ENCODE peak calls at places on chromosomes 4 and X, in nine cellular contexts. B is K562, O is OCI-LY7, W is MM.1S, L is AG04450, V is pancreas, M is lower lobe of right lung, X is right atrium auricular region, Q is aorta. S is an unnamed sample.

GRCh38 chr4:139589619-139590018 is 33.6 kb upstream of the SETD7 start:
- DNase-seq in B (no peak), O (no peak), W (no peak), L (no peak), V (no peak), M (no peak), X (peak; percentile 79), Q (no peak), S (no peak)

GRCh38 chrX:44352739-44353138 is 9.3 kb upstream of the EFHC2 start:
- DNase-seq in B (no peak), O (no peak), W (no peak), L (no peak), V (no peak), M (no peak), X (no peak), Q (no peak), S (no peak)

GRCh38 chr4:16894406-16894805 is 4.0 kb downstream of the LDB2 start:
- DNase-seq in B (no peak), O (no peak), W (no peak), L (no peak), V (no peak), M (no peak), X (no peak), Q (no peak), S (no peak)

GRCh38 chr4:76212301-76212700 is 1.3 kb downstream of the SCARB2 start:
- DNase-seq in B (no peak), O (no peak), W (no peak), L (no peak), V (no peak), M (no peak), X (no peak), Q (no peak), S (no peak)

GRCh38 chrX:8808661-8809060 is 7.5 kb upstream of the FAM9A start:
- DNase-seq in B (no peak), O (no peak), W (no peak), L (no peak), V (no peak), M (no peak), X (no peak), Q (no peak), S (no peak)

GRCh38 chr4:63556332-63556731 is 852.9 kb downstream of the TECRL start:
- DNase-seq in B (no peak), O (no peak), W (no peak), L (no peak), V (no peak), M (no peak), X (no peak), Q (no peak), S (no peak)

GRCh38 chrX:139766545-139766983 is 58.6 kb upstream of the MCF2 start:
- DNase-seq in B (no peak), O (no peak), W (no peak), L (no peak), V (no peak), M (no peak), X (no peak), Q (no peak), S (no peak)

GRCh38 chr4:11954093-11954492 is 525.4 kb upstream of the HS3ST1 start:
- DNase-seq in B (peak; percentile 8), O (peak; percentile 4), W (peak; percentile 14), L (no peak), V (no peak), M (no peak), X (no peak), Q (no peak), S (no peak)

GRCh38 chr4:61246003-61246402 is 45.9 kb downstream of the ADGRL3 start:
- DNase-seq in B (no peak), O (no peak), W (no peak), L (no peak), V (no peak), M (no peak), X (no peak), Q (no peak), S (no peak)

GRCh38 chr4:15373363-15373762 is 54.5 kb upstream of the C1QTNF7 start:
- DNase-seq in B (no peak), O (no peak), W (no peak), L (no peak), V (no peak), M (no peak), X (no peak), Q (no peak), S (no peak)

DNA sequence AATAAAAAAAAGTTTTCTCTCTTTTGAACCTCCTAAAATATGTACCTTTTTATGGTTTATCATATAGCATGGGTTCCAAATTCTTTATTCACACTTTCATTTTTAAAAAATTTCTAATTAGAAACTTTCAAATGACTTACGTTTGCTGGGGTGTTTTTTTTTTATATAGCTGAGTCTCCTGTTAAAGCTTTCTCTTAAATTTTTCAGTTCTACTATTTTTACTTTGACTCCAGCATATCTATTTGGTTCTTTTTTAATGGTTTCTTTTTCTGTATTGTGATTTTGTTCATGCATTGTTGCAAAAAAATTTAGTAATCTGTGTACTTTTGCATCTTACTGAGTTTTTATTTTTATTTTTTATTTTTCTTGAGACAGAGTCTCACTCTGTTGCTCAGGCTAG is 22.3 kb downstream of the ZNF718 start:
- DNase-seq in B (no peak), O (no peak), W (no peak), L (no peak), V (no peak), M (no peak), X (no peak), Q (no peak), S (no peak)
- H3K9me3 ChIP-seq in B (peaks cover 3% of the 10 kb centered on the region), O (peaks cover 75% of the 10 kb centered on the region), W (peaks cover 3% of the 10 kb centered on the region), L (peaks cover 41% of the 10 kb centered on the region), V (peaks cover 12% of the 10 kb centered on the region), M (peaks cover 99% of the 10 kb centered on the region), X (peaks cover 100% of the 10 kb centered on the region), Q (peaks cover 24% of the 10 kb centered on the region), S (peaks cover 14% of the 10 kb centered on the region)

DNA sequence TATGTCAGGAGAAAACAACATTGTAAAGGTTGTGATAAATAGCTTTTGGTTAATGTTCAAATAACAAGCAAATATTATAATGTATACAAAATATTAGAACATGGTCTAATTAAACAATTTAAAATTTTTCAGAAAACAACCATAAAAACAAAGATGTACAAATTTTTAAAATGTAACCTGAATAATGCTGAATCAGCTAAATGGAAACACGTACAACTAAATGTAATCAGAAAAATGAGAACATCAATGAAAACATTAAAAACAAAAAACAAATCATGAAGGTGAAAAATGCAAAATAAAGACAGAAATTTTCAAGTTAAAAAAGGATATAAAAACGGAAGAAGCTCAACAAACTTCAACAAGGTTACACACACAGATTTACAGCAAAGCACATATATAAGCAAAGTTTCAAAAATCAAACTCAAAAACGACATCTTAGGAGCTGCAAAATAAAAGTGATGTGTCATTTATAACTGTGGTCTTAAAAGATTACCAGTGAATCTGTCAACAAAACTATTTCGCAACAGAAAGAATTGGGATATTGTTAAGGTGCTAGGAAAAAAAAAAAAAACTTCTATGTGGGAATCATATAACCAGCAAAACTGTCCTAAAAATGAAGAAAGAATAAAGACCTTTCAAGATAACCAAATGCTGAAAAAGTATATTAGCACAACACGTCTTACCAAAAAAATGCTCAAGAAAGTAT is 31.8 kb downstream of the ZNF732 start:
- DNase-seq in B (no peak), O (no peak), W (no peak), L (no peak), V (no peak), M (no peak), X (no peak), Q (no peak), S (no peak)
- H3K9me3 ChIP-seq in B (peaks cover 3% of the 10 kb centered on the region), O (peaks cover 83% of the 10 kb centered on the region), W (no peaks in the 10 kb centered on the region), L (peaks cover 9% of the 10 kb centered on the region), V (no peaks in the 10 kb centered on the region), M (peaks cover 94% of the 10 kb centered on the region), X (peaks cover 99% of the 10 kb centered on the region), Q (peaks cover under 1% of the 10 kb centered on the region), S (peaks cover 8% of the 10 kb centered on the region)

GRCh38 chr4:30434656-30435055 is 285.5 kb upstream of the PCDH7 start:
- DNase-seq in B (no peak), O (no peak), W (no peak), L (no peak), V (no peak), M (no peak), X (no peak), Q (no peak), S (no peak)

DNA sequence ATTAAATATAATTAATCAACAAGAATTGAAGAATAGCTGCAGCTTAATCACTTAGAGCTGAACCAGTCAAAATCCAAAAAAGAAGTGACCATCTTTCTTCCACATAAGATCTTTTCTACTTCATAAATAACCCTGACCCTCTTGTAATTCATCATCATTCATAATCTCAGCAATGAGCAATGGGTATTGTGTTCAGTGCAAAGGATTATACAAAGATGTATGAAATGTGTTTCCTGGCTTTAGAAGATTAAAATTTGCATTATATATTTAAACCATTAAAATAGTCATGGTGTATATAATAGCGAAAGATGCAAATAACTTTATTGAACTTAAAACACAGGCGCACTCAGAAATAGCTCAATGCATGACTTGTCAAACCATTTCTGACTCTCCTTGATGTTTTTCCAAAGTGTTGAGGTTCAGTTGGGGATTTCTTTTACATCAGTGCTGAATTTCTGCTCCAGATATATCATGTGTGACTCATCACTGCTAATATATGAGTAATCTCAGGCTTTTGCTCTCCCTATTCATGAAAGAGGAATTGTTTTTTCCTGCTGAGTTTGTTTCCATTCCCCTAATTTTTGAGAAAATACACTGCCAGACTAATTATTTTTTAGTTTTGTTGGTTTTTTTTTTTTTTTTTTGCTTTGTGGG is 290.2 kb upstream of the PCDH7 start:
- DNase-seq in B (no peak), O (no peak), W (no peak), L (peak; percentile 15), V (no peak), M (no peak), X (no peak), Q (no peak), S (no peak)
- H3K9me3 ChIP-seq in B (peaks cover 2% of the 10 kb centered on the region), O (no peaks in the 10 kb centered on the region), W (no peaks in the 10 kb centered on the region), L (no peaks in the 10 kb centered on the region), V (no peaks in the 10 kb centered on the region), M (no peaks in the 10 kb centered on the region), X (no peaks in the 10 kb centered on the region), Q (no peaks in the 10 kb centered on the region), S (no peaks in the 10 kb centered on the region)

GRCh38 chr4:71860643-71861042 is 76.8 kb upstream of the GC start:
- DNase-seq in B (no peak), O (peak; percentile 39), W (no peak), L (no peak), V (no peak), M (no peak), X (no peak), Q (no peak), S (peak; percentile 9)

GRCh38 chr4:71864380-71864779 is 80.5 kb upstream of the GC start:
- DNase-seq in B (no peak), O (no peak), W (no peak), L (no peak), V (no peak), M (no peak), X (no peak), Q (no peak), S (no peak)

GRCh38 chr4:71866212-71866885 is 82.5 kb upstream of the GC start:
- DNase-seq in B (no peak), O (no peak), W (no peak), L (no peak), V (no peak), M (no peak), X (no peak), Q (no peak), S (no peak)

GRCh38 chr4:71863457-71863856 is 79.6 kb upstream of the GC start:
- DNase-seq in B (no peak), O (no peak), W (no peak), L (no peak), V (no peak), M (no peak), X (no peak), Q (no peak), S (no peak)

GRCh38 chr4:71862315-71862714 is 78.4 kb upstream of the GC start:
- DNase-seq in B (no peak), O (no peak), W (no peak), L (no peak), V (no peak), M (no peak), X (no peak), Q (no peak), S (no peak)
- H3K9me3 ChIP-seq in B (peaks cover 21% of the 10 kb centered on the region), O (peaks cover 12% of the 10 kb centered on the region), W (no peaks in the 10 kb centered on the region), L (peaks cover 11% of the 10 kb centered on the region), V (no peaks in the 10 kb centered on the region), M (peaks cover 27% of the 10 kb centered on the region), X (peaks cover 30% of the 10 kb centered on the region), Q (peaks cover 2% of the 10 kb centered on the region), S (peaks cover 3% of the 10 kb centered on the region)

GRCh38 chr4:104475652-104476051 is 19.0 kb downstream of the CXXC4 start:
- DNase-seq in B (no peak), O (no peak), W (no peak), L (no peak), V (no peak), M (no peak), X (no peak), Q (no peak), S (no peak)
- H3K9me3 ChIP-seq in B (no peaks in the 10 kb centered on the region), O (no peaks in the 10 kb centered on the region), W (no peaks in the 10 kb centered on the region), L (no peaks in the 10 kb centered on the region), V (no peaks in the 10 kb centered on the region), M (no peaks in the 10 kb centered on the region), X (no peaks in the 10 kb centered on the region), Q (no peaks in the 10 kb centered on the region), S (no peaks in the 10 kb centered on the region)

S was measured in HAP-1.